ENCODE peak calls at places on chromosomes 6 and 20, in five cellular contexts. E is AG08396; X is activated T-cell treated with anti-CD3 and anti-CD28 coated beads, Interleukin-2, amount 50 U/mL, for 72 hours; J is caudate nucleus; V is PC-3. I is an unnamed sample.

GRCh38 chr20:11305406-11305805 is 612.3 kb upstream of the BTBD3 start:
- DNase-seq in E (no peak), V (no peak), X (no peak), J (no peak), I (peak)

GRCh38 chr6:52512199-52512598 is 64.7 kb downstream of the TRAM2 start:
- DNase-seq in V (peak), X (no peak), E (peak), J (no peak), I (peak)

GRCh38 chr20:53352727-53353440 is 240.8 kb downstream of the ZNF217 start:
- DNase-seq in X (no peak), J (no peak), E (no peak), V (no peak), I (no peak)

GRCh38 chr6:132797975-132798819 is at the start of gene SLC18B1:
- DNase-seq in V (peak), J (no peak), E (peak), X (peak), I (peak)

GRCh38 chr6:335572-335971 is 43.3 kb downstream of the DUSP22 start:
- DNase-seq in V (no peak), J (no peak), E (no peak), X (no peak), I (no peak)

GRCh38 chr6:144653885-144654505 is 368.9 kb downstream of the UTRN start:
- DNase-seq in V (no peak), X (no peak), E (no peak), J (no peak), I (no peak)

GRCh38 chr20:4225778-4226177 is 210.4 kb upstream of the RNF24 start:
- DNase-seq in J (no peak), V (peak), E (peak), X (no peak), I (peak)

GRCh38 chr20:19859444-19859843 is 101.4 kb downstream of the RIN2 start:
- DNase-seq in J (no peak), V (no peak), E (no peak), X (no peak), I (no peak)

GRCh38 chr6:70133246-70133645 is 169.6 kb downstream of the COL9A1 start:
- DNase-seq in V (no peak), E (no peak), X (no peak), J (no peak), I (no peak)

GRCh38 chr6:25337431-25337830 is 58.3 kb downstream of the CARMIL1 start:
- DNase-seq in V (no peak), X (no peak), J (no peak), E (no peak), I (no peak)

GRCh38 chr6:139823099-139823807 is 448.8 kb upstream of the CITED2 start:
- DNase-seq in E (no peak), J (no peak), X (no peak), V (no peak), I (no peak)

GRCh38 chr20:9485614-9486325 is 28.6 kb upstream of the LAMP5 start:
- DNase-seq in V (peak), J (no peak), E (no peak), X (no peak), I (no peak)

GRCh38 chr20:21183722-21184121 is 57.8 kb downstream of the KIZ start:
- DNase-seq in J (no peak), E (peak), V (peak), X (no peak), I (no peak)

GRCh38 chr6:169326067-169326799 is 72.6 kb upstream of the THBS2 start:
- DNase-seq in E (no peak), V (peak), X (peak), J (no peak), I (peak)